ENCODE peak calls at places on chromosomes 6 and 20, in six cellular contexts. R is adrenal gland, C is WERI-Rb-1, Q is suprapubic skin, Z is heart right ventricle, V is left ventricle myocardium inferior. X is an unnamed sample. For H3K9me3, the result is how much of the 10 kb centered on the place peaks cover.

GRCh38 chr6:158911746-158912158 is 88.2 kb downstream of the RSPH3 start:
- DNase-seq in R (no peak), C (no peak), Q (no peak), Z (no peak), V (no peak), X (no peak)

GRCh38 chr6:166488081-166488685 is 98.3 kb downstream of the RAMACL start:
- DNase-seq in R (peak), C (peak), Q (no peak), Z (peak), V (peak), X (no peak)

GRCh38 chr20:47576516-47577033 is 74.9 kb downstream of the NCOA3 start:
- DNase-seq in R (peak), C (no peak), Q (no peak), Z (peak), V (peak), X (no peak)

GRCh38 chr6:135922746-135923145 is 71.2 kb downstream of the PDE7B start:
- DNase-seq in R (no peak), C (no peak), Q (no peak), Z (peak), V (peak), X (no peak)

GRCh38 chr20:6333110-6333509 is 210.3 kb upstream of the FERMT1 start:
- DNase-seq in R (no peak), C (peak), Q (no peak), Z (no peak), V (no peak), X (no peak)

GRCh38 chr20:39268566-39268965 is 306.4 kb downstream of the DHX35 start:
- DNase-seq in R (no peak), C (no peak), Q (no peak), Z (peak), V (no peak), X (no peak)

GRCh38 chr20:34364013-34364382 is 925 bp downstream of the ITCH start:
- DNase-seq in R (peak), C (no peak), Q (no peak), Z (peak), V (no peak), X (no peak)

GRCh38 chr6:35495258-35496035 is 1.4 kb downstream of the TEAD3 start:
- DNase-seq in R (no peak), C (no peak), Q (no peak), Z (no peak), V (no peak), X (no peak)

GRCh38 chr20:38369387-38369786 is 23.1 kb downstream of the LBP start:
- DNase-seq in R (no peak), C (no peak), Q (no peak), Z (no peak), V (no peak), X (no peak)

GRCh38 chr6:49815166-49815565 is 28.1 kb upstream of the PGK2 start:
- DNase-seq in R (no peak), C (no peak), Q (no peak), Z (no peak), V (no peak), X (no peak)

GRCh38 chr6:49813248-49813647 is 26.2 kb upstream of the PGK2 start:
- DNase-seq in R (no peak), C (no peak), Q (no peak), Z (no peak), V (no peak), X (no peak)
- H3K9me3 ChIP-seq in R (under half), C (under half), Q (under half), Z (under half), V (under half), X (under half)

GRCh38 chr6:163260111-163260895 is 154.2 kb upstream of the QKI start:
- DNase-seq in R (peak), C (no peak), Q (no peak), Z (no peak), V (no peak), X (no peak)

GRCh38 chr6:163261361-163261760 is 153.2 kb upstream of the QKI start:
- DNase-seq in R (no peak), C (no peak), Q (no peak), Z (no peak), V (no peak), X (no peak)

GRCh38 chr6:163259689-163260088 is 154.8 kb upstream of the QKI start:
- DNase-seq in R (no peak), C (no peak), Q (no peak), Z (no peak), V (no peak), X (no peak)

GRCh38 chr6:163262080-163262479 is 152.4 kb upstream of the QKI start:
- DNase-seq in R (no peak), C (no peak), Q (no peak), Z (no peak), V (no peak), X (no peak)

DNA sequence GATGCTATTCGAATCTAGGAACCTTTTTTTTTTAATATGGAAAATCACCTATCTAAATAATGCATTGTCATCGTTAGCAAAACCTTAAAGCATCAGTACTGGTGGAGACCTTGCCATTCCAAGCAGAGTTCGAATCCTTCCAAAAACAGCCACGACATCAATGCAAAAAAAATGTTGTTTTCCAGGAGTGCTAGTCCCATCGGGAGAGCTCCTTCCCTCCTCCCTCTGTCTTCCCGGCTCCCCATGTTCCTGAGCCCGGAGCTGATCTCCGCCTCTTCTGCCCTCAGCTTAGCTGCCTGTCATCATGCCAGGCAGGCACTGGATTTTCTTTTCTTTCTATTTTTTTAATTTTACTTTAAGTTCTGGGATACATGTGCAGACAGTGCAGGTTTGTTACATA is 153.6 kb upstream of the QKI start:
- DNase-seq in R (no peak), C (no peak), Q (no peak), Z (no peak), V (no peak), X (no peak)
- H3K4me3 ChIP-seq in R (peak), C (no peak), Q (peak), Z (peak), V (peak), X (peak)

GRCh38 chr6:25709761-25710160 is 44.8 kb upstream of the SLC17A4 start:
- DNase-seq in R (no peak), C (no peak), Q (no peak), Z (no peak), V (no peak), X (no peak)
- TF ChIP-seq CTCF in R (no peak), C (no peak), Q (no peak), Z (no peak), V (no peak), X (no peak)

GRCh38 chr20:55533601-55534000 is 471.7 kb downstream of the CBLN4 start:
- DNase-seq in R (no peak), C (no peak), Q (no peak), Z (no peak), V (no peak), X (no peak)

GRCh38 chr20:55530763-55531162 is 474.6 kb downstream of the CBLN4 start:
- DNase-seq in R (no peak), C (no peak), Q (no peak), Z (no peak), V (no peak), X (no peak)

GRCh38 chr20:55528482-55528881 is 476.8 kb downstream of the CBLN4 start:
- DNase-seq in R (no peak), C (no peak), Q (no peak), Z (no peak), V (no peak), X (no peak)
- H3K9me3 ChIP-seq in R (under half), C (under half), Q (under half), Z (under half), V (under half), X (under half)

DNA sequence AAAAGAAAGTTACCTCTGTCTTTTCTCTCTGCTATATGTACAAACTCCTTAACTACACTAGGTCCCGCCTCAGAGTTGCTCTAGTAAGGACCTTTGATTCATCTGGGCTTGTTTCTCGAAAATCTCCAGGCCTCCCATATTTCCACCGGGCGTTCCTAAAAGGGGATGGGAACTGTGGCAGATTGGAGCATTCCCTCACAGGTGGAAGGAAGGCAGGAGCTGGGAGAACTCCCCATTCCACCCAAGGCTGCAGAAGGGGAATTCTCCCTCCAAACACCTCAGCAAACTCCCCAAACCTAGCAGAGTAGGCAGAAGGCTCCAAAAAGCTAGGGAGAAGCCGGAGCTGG is 1.6 kb upstream of the TFAP2A start:
- DNase-seq in R (no peak), C (no peak), Q (no peak), Z (no peak), V (no peak), X (no peak)
- H3K4me3 ChIP-seq in R (no peak), C (no peak), Q (peak), Z (peak), V (peak), X (peak)

DNA sequence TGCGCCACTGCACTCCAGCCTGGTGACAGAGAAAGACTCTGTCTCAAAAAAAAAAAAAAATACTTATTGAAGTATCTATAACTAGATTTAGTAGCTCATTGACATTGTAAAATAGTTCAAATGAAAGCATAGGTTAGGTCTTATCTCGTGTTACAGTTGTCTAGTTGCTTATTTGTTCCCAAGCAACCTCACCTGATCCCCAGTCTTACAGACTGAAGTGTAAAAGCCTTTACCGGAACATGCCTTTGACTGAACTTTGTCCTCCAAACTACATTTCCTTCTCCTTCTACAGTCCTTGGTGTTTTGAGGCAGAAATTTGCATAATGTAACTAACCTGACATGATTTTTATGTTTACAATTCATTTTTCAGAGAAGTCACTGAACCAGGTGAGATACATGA is 61.0 kb downstream of the PKIB start:
- DNase-seq in R (no peak), C (no peak), Q (no peak), Z (no peak), V (no peak), X (no peak)
- TF ChIP-seq CTCF in R (no peak), C (no peak), Q (no peak), Z (no peak), V (no peak), X (no peak)

GRCh38 chr6:4879724-4880372 is 103.6 kb downstream of the CDYL start:
- DNase-seq in R (no peak), C (no peak), Q (no peak), Z (no peak), V (no peak), X (no peak)

GRCh38 chr6:4883298-4883697 is 107.1 kb downstream of the CDYL start:
- DNase-seq in R (no peak), C (no peak), Q (no peak), Z (no peak), V (no peak), X (no peak)

GRCh38 chr6:4885534-4885933 is 109.3 kb downstream of the CDYL start:
- DNase-seq in R (no peak), C (no peak), Q (no peak), Z (no peak), V (no peak), X (no peak)

GRCh38 chr6:4884646-4885427 is 108.6 kb downstream of the CDYL start:
- DNase-seq in R (no peak), C (no peak), Q (no peak), Z (no peak), V (no peak), X (no peak)

DNA sequence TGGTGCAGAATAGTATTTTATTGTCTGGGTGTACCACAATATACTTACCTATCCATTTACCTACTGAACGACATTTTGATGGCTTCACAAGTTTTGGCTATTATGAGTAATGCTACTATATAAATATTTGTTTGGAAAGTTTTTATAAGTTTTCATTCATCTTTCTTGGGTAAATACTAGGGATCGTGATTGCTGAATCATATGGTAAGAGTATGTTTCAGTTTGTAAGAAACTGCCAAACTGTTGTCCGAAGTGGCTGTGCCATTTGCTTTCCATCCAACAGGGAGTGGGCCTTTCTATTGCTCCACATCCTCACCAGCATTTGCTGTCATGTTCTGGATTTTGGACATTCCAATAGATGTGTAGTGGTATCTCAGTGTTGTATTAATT is 104.2 kb downstream of the CDYL start:
- DNase-seq in R (no peak), C (no peak), Q (no peak), Z (no peak), V (no peak), X (no peak)
- H3K9me3 ChIP-seq in R (under half), C (under half), Q (under half), Z (under half), V (under half), X (under half)

GRCh38 chr6:64012351-64013060 is 376.9 kb downstream of the PHF3 start:
- DNase-seq in R (no peak), C (peak), Q (no peak), Z (no peak), V (no peak), X (no peak)
- H3K4me3 ChIP-seq in R (no peak), C (no peak), Q (no peak), Z (no peak), V (peak), X (no peak)

DNA sequence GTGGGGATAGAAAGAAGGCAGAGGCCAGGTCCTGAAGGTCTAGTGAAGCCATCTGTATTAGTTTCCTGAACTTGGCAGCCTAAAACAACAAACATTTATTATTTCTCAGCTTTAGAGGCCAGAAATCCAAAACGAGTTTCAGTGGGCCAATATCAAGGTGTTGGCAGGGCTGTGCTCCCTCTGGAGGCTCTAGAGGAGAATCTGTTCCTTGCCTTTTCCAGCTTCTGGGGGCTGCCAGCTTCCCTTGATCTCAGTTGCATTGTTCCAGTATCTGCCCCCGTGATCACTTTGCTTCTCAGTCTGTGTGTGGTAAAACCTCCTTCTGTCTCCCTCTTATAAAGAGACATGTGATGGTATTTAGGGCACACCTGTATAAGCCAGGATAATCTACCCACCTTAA is 82.4 kb downstream of the MAFB start:
- DNase-seq in R (no peak), C (no peak), Q (no peak), Z (no peak), V (no peak), X (no peak)
- TF ChIP-seq CTCF in R (no peak), C (no peak), Q (no peak), Z (no peak), V (no peak), X (no peak)